ENCODE peak calls at places on chromosomes 2 and 18, in ten cellular contexts. M is lower lobe of right lung, N is heart right ventricle, B is K562, V is upper lobe of left lung, F is IMR-90, Y is pancreas, C is heart left ventricle, E is left ventricle myocardium inferior, S is SK-N-SH. P is an unnamed sample.

GRCh38 chr2:64243081-64244048 is 99.1 kb upstream of the PELI1 start:
- DNase-seq in M (no peak), N (no peak), B (no peak), V (no peak), F (no peak), Y (no peak), C (no peak), E (no peak), S (no peak), P (no peak)

GRCh38 chr2:83364264-83364663 is 1094.8 kb downstream of the SUCLG1 start:
- DNase-seq in M (no peak), N (no peak), B (no peak), V (no peak), F (no peak), Y (no peak), C (no peak), E (no peak), S (no peak), P (no peak)

GRCh38 chr2:72973566-72974435 is 56.5 kb downstream of the EMX1 start:
- DNase-seq in M (no peak), N (no peak), B (peak; percentile 79), V (peak; percentile 33), F (peak; percentile 58), Y (peak; percentile 64), C (peak; percentile 50), E (no peak), S (peak; percentile 86), P (peak; percentile 33)

GRCh38 chr2:215900203-215900611 is 113.1 kb downstream of the MREG start:
- DNase-seq in M (peak; percentile 83), N (no peak), B (no peak), V (peak; percentile 63), F (peak; percentile 37), Y (no peak), C (no peak), E (no peak), S (no peak), P (peak; percentile 47)

GRCh38 chr2:11940121-11940743 is 193.8 kb downstream of the LPIN1 start:
- DNase-seq in M (no peak), N (no peak), B (peak; percentile 67), V (no peak), F (no peak), Y (no peak), C (no peak), E (no peak), S (no peak), P (no peak)

GRCh38 chr2:144414324-144414845 is 105.5 kb downstream of the ZEB2 start:
- DNase-seq in M (peak; percentile 75), N (no peak), B (no peak), V (peak; percentile 50), F (peak; percentile 97), Y (no peak), C (peak; percentile 42), E (no peak), S (no peak), P (peak; percentile 52)

GRCh38 chr18:11750171-11750570 is 61.1 kb downstream of the GNAL start:
- DNase-seq in M (no peak), N (no peak), B (no peak), V (no peak), F (no peak), Y (no peak), C (no peak), E (no peak), S (no peak), P (no peak)

GRCh38 chr2:220891405-220891804 is 680.7 kb downstream of the EPHA4 start:
- DNase-seq in M (no peak), N (no peak), B (no peak), V (no peak), F (peak; percentile 91), Y (no peak), C (no peak), E (no peak), S (no peak), P (no peak)

GRCh38 chr18:59054892-59055291 is 84.8 kb upstream of the SEC11C start:
- DNase-seq in M (no peak), N (no peak), B (no peak), V (no peak), F (no peak), Y (peak; percentile 34), C (no peak), E (no peak), S (no peak), P (no peak)

GRCh38 chr2:176174382-176174834 is 14.1 kb upstream of the HOXD1 start:
- DNase-seq in M (no peak), N (no peak), B (no peak), V (no peak), F (no peak), Y (no peak), C (no peak), E (no peak), S (no peak), P (no peak)

GRCh38 chr2:168114619-168115018 is 132.8 kb downstream of the STK39 start:
- DNase-seq in M (no peak), N (no peak), B (no peak), V (no peak), F (no peak), Y (no peak), C (no peak), E (no peak), S (no peak), P (no peak)

GRCh38 chr2:88874063-88874657 is 182.7 kb downstream of the RPIA start:
- DNase-seq in M (no peak), N (no peak), B (peak; percentile 50), V (no peak), F (peak; percentile 63), Y (no peak), C (no peak), E (no peak), S (peak; percentile 39), P (peak; percentile 30)

GRCh38 chr2:17460401-17461086 is 57.7 kb downstream of the RAD51AP2 start:
- DNase-seq in M (no peak), N (no peak), B (no peak), V (no peak), F (no peak), Y (no peak), C (no peak), E (no peak), S (no peak), P (no peak)

GRCh38 chr2:17455343-17455742 is 62.9 kb downstream of the RAD51AP2 start:
- DNase-seq in M (no peak), N (no peak), B (no peak), V (no peak), F (no peak), Y (no peak), C (no peak), E (no peak), S (no peak), P (no peak)

DNA sequence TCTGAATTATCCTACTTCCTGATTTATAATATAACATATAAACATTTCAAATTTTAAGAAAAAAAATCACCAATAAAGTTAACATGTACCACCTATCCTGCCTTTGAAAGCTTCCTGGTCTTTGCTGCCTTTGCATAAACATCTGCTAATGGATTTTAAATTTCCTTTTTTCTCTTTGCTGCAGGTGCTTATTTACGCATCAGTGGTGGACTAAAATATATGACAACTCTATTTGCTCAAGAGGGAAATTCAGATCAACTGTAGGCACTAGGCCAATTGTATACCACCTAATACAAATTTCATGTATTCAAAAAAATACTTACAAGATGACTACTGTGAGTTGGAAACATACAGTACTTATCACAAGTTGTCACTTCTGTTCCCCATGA is 57.2 kb downstream of the RAD51AP2 start:
- DNase-seq in M (no peak), N (no peak), B (no peak), V (no peak), F (no peak), Y (no peak), C (no peak), E (no peak), S (no peak), P (no peak)
- H3K4me3 ChIP-seq in M (no peak overlapping the region), N (no peak overlapping the region), B (no peak overlapping the region), V (no peak overlapping the region), F (no peak overlapping the region), Y (no peak overlapping the region), C (no peak overlapping the region), E (no peak overlapping the region), S (no peak overlapping the region), P (no peak overlapping the region)

GRCh38 chr2:234191819-234192407 is 141.4 kb downstream of the SPP2 start:
- DNase-seq in M (no peak), N (no peak), B (no peak), V (no peak), F (peak; percentile 6), Y (no peak), C (no peak), E (no peak), S (no peak), P (no peak)
- TF ChIP-seq CTCF in M (no peak), N (no peak), B (no peak), V (peak; percentile 7), F (no peak), Y (no peak), C (no peak), E (no peak), S (no peak), P (no peak)

GRCh38 chr2:98333922-98334321 is 12.3 kb upstream of the CNGA3 start:
- DNase-seq in M (no peak), N (no peak), B (no peak), V (no peak), F (peak; percentile 3), Y (no peak), C (no peak), E (no peak), S (no peak), P (no peak)
- H3K27ac ChIP-seq in M (no peak overlapping the region), N (no peak overlapping the region), B (no peak overlapping the region), V (no peak overlapping the region), F (no peak overlapping the region), Y (no peak overlapping the region), C (no peak overlapping the region), E (no peak overlapping the region), S (peak overlapping the region; percentile 92), P (no peak overlapping the region)

DNA sequence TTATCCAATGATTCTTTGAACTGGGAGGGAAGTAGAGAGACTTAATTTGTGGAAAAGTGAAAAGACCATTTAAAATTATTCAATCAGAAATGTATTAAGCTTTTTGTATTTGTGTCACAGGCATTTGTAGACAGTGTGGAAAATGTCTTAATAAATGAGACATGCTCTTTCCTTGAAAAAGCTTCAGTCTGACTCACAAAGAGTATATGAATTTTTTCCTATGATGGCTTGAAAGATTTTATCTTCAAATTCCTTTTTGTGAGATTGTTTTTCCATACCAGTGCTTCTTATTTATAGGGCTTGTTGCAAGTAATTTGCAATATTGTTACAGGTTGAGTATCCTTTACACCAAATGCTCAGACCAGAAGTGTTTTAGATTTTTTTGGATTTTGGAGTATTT is 39.5 kb downstream of the STON1 start:
- DNase-seq in M (no peak), N (no peak), B (no peak), V (no peak), F (no peak), Y (no peak), C (no peak), E (no peak), S (no peak), P (no peak)
- H3K4me3 ChIP-seq in M (no peak overlapping the region), N (no peak overlapping the region), B (no peak overlapping the region), V (no peak overlapping the region), F (no peak overlapping the region), Y (no peak overlapping the region), C (no peak overlapping the region), E (no peak overlapping the region), S (no peak overlapping the region), P (no peak overlapping the region)